ENCODE peak calls at places on chromosomes 4 and X, in eight cellular contexts. Z is activated CD4-positive, alpha-beta T cell treated with anti-CD3 and anti-CD28 coated beads, Interleukin-2, amount 50 U/mL, for 1 hour; Y is NCI-H1694; C is stimulated activated CD4-positive, alpha-beta T cell treated with anti-CD3 and anti-CD28 coated beads, Interleukin-12 subunit alpha, Interleukin-12 subunit beta, amount 100 ng/mL, for 4 hours; G is GM03348; D is hippocampal formation; X is NB4; I is SW480. S is an unnamed sample.

GRCh38 chr4:38949416-38950051 is 81.9 kb downstream of the FAM114A1 start:
- DNase-seq in G (no peak), Y (no peak), I (no peak), D (no peak), X (no peak), C (no peak), Z (peak; percentile 31), S (no peak)

GRCh38 chr4:105058177-105058812 is 88.4 kb upstream of the TET2 start:
- DNase-seq in Y (no peak), C (no peak), Z (no peak), I (no peak), X (peak; percentile 54), G (no peak), D (no peak), S (no peak)

GRCh38 chrX:47145408-47146120 is 543 bp downstream of the RBM10 start:
- DNase-seq in G (peak; percentile 64), Z (no peak), C (no peak), X (peak; percentile 32), Y (peak; percentile 64), D (no peak), I (no peak), S (no peak)

GRCh38 chr4:10371869-10372471 is 85.3 kb downstream of the ZNF518B start:
- DNase-seq in X (no peak), G (peak; percentile 42), I (peak; percentile 44), D (no peak), Z (no peak), C (no peak), Y (no peak), S (no peak)

GRCh38 chrX:54180403-54180802 is 2.7 kb downstream of the FAM120C start:
- DNase-seq in I (no peak), Z (no peak), G (no peak), C (no peak), Y (no peak), D (no peak), X (no peak), S (peak; percentile 29)

GRCh38 chr4:158850371-158850770 is 81.5 kb downstream of the FNIP2 start:
- DNase-seq in Y (no peak), Z (no peak), C (no peak), D (no peak), G (no peak), I (no peak), X (no peak), S (no peak)

GRCh38 chrX:102739642-102740041 is 19.1 kb downstream of the GPRASP3 start:
- DNase-seq in Z (no peak), G (no peak), D (no peak), X (no peak), Y (no peak), I (no peak), C (no peak), S (no peak)

GRCh38 chr4:164989464-164989863 is 12.0 kb upstream of the TRIM61 start:
- DNase-seq in Y (no peak), C (no peak), Z (no peak), X (no peak), I (no peak), G (no peak), D (no peak), S (no peak)

GRCh38 chr4:152255437-152255836 is 280.5 kb downstream of the FBXW7 start:
- DNase-seq in G (peak; percentile 57), Y (no peak), I (no peak), X (peak; percentile 52), Z (peak; percentile 46), C (peak; percentile 14), D (no peak), S (no peak)

GRCh38 chr4:144656857-144657256 is 10.9 kb downstream of the HHIP start:
- DNase-seq in I (no peak), C (no peak), G (no peak), Y (no peak), X (no peak), D (no peak), Z (no peak), S (no peak)

GRCh38 chrX:68511255-68511654 is 12.4 kb downstream of the YIPF6 start:
- DNase-seq in G (peak; percentile 43), Z (no peak), D (no peak), I (peak; percentile 23), Y (peak; percentile 8), C (no peak), X (peak; percentile 55), S (peak; percentile 41)

GRCh38 chr4:6500481-6501135 is 28.2 kb upstream of the PPP2R2C start:
- DNase-seq in Y (peak; percentile 28), G (no peak), D (no peak), Z (no peak), X (no peak), C (no peak), I (no peak), S (no peak)

GRCh38 chr4:110287130-110287529 is 88.7 kb upstream of the ELOVL6 start:
- DNase-seq in Z (no peak), Y (no peak), I (peak; percentile 62), X (no peak), G (peak; percentile 81), C (no peak), D (no peak), S (peak; percentile 2)

S was measured in ACHN.